ENCODE peak calls at places on chromosomes 11 and 22, in four cellular contexts. T is fibroblast of lung, Y is adrenal gland, G is pancreas. C is an unnamed sample.

GRCh38 chr11:75365711-75366181 is 14.3 kb upstream of the ARRB1 start:
- DNase-seq in T (peak; percentile 71), Y (no peak), G (no peak), C (no peak)

GRCh38 chr22:24968066-24968561 is 15.6 kb downstream of the KIAA1671 start:
- DNase-seq in T (peak; percentile 51), Y (peak; percentile 88), G (no peak), C (no peak)

GRCh38 chr22:39500101-39500500 is 2.0 kb upstream of the MIEF1 start:
- DNase-seq in T (no peak), Y (no peak), G (no peak), C (no peak)

GRCh38 chr11:79313513-79313912 is 127.3 kb downstream of the TENM4 start:
- DNase-seq in T (no peak), Y (no peak), G (no peak), C (no peak)

GRCh38 chr11:67585911-67586310 is 2.3 kb downstream of the GSTP1 start:
- DNase-seq in T (no peak), Y (no peak), G (no peak), C (no peak)

GRCh38 chr22:23774922-23775436 is 2.3 kb downstream of the MMP11 start:
- DNase-seq in T (peak; percentile 76), Y (no peak), G (no peak), C (no peak)

GRCh38 chr11:18527512-18527911 is 770 bp upstream of the TSG101 start:
- DNase-seq in T (peak; percentile 27), Y (no peak), G (no peak), C (no peak)

GRCh38 chr11:107438148-107438547 is 19.5 kb downstream of the CWF19L2 start:
- DNase-seq in T (no peak), Y (no peak), G (no peak), C (no peak)

GRCh38 chr11:818396-819128 is at the start of gene PNPLA2:
- DNase-seq in T (no peak), Y (peak; percentile 39), G (peak; percentile 70), C (no peak)

GRCh38 chr11:128695539-128696221 is 1.8 kb downstream of the FLI1 start:
- DNase-seq in T (no peak), Y (no peak), G (no peak), C (no peak)

GRCh38 chr11:117620659-117621058 is 176.4 kb downstream of the DSCAML1 start:
- DNase-seq in T (no peak), Y (no peak), G (no peak), C (no peak)

GRCh38 chr11:38274031-38274430 is 1676.0 kb upstream of the RAG2 start:
- DNase-seq in T (peak; percentile 68), Y (no peak), G (no peak), C (no peak)

GRCh38 chr11:44592125-44592643 is 26.7 kb downstream of the CD82 start:
- DNase-seq in T (no peak), Y (no peak), G (no peak), C (no peak)

GRCh38 chr11:113874920-113875413 is 405 bp downstream of the USP28 start:
- DNase-seq in T (no peak), Y (no peak), G (no peak), C (no peak)

GRCh38 chr11:21250196-21250595 is 580.8 kb downstream of the NELL1 start:
- DNase-seq in T (no peak), Y (no peak), G (no peak), C (no peak)

GRCh38 chr22:49903322-49904039 is 14.8 kb downstream of the ALG12 start:
- DNase-seq in T (no peak), Y (no peak), G (no peak), C (no peak)

GRCh38 chr22:46966846-46967245 is 204.4 kb downstream of the TBC1D22A start:
- DNase-seq in T (no peak), Y (no peak), G (no peak), C (no peak)

GRCh38 chr11:95863486-95864140 is 60.3 kb downstream of the MTMR2 start:
- DNase-seq in T (peak; percentile 90), Y (no peak), G (no peak), C (no peak)

GRCh38 chr22:27474711-27475547 is 326.6 kb downstream of the MN1 start:
- DNase-seq in T (peak; percentile 98), Y (peak; percentile 11), G (no peak), C (no peak)

GRCh38 chr22:49664891-49665290 is 162.8 kb downstream of the BRD1 start:
- DNase-seq in T (no peak), Y (no peak), G (no peak), C (no peak)

GRCh38 chr11:1113405-1114201 is 38.9 kb downstream of the MUC2 start:
- DNase-seq in T (no peak), Y (peak; percentile 6), G (peak; percentile 50), C (no peak)

GRCh38 chr22:20238567-20239062 is 29.5 kb downstream of the RTN4R start:
- DNase-seq in T (no peak), Y (no peak), G (peak; percentile 84), C (peak; percentile 36)

GRCh38 chr11:63986156-63986931 is at the start of gene OTUB1:
- DNase-seq in T (peak; percentile 87), Y (peak; percentile 89), G (peak; percentile 86), C (peak; percentile 86)

GRCh38 chr11:36187618-36188017 is 101.6 kb downstream of the COMMD9 start:
- DNase-seq in T (no peak), Y (no peak), G (no peak), C (no peak)

GRCh38 chr11:33741806-33742205 is 5.6 kb upstream of the CD59 start:
- DNase-seq in T (no peak), Y (no peak), G (no peak), C (no peak)

GRCh38 chr22:47199261-47199948 is 437.0 kb downstream of the TBC1D22A start:
- DNase-seq in T (no peak), Y (no peak), G (no peak), C (no peak)

GRCh38 chr22:24474649-24475048 is 20.5 kb upstream of the UPB1 start:
- DNase-seq in T (peak; percentile 87), Y (no peak), G (no peak), C (no peak)

GRCh38 chr11:12693485-12694181 is 19.4 kb downstream of the TEAD1 start:
- DNase-seq in T (peak; percentile 100), Y (peak; percentile 66), G (peak; percentile 67), C (no peak)

GRCh38 chr22:48751539-48752437 is 1075.9 kb downstream of the BRD1 start:
- DNase-seq in T (no peak), Y (no peak), G (no peak), C (no peak)

GRCh38 chr22:44780876-44781275 is 28.5 kb downstream of the ARHGAP8 start:
- DNase-seq in T (no peak), Y (no peak), G (no peak), C (no peak)

GRCh38 chr11:9842923-9843322 is 179.0 kb downstream of the SWAP70 start:
- DNase-seq in T (no peak), Y (no peak), G (no peak), C (no peak)

GRCh38 chr11:70186936-70187335 is 16.2 kb upstream of the FADD start:
- DNase-seq in T (no peak), Y (no peak), G (no peak), C (no peak)

GRCh38 chr11:100936781-100937180 is 192.8 kb downstream of the PGR start:
- DNase-seq in T (no peak), Y (no peak), G (no peak), C (no peak)

GRCh38 chr11:6602096-6602940 is 1.1 kb downstream of the RRP8 start:
- DNase-seq in T (no peak), Y (no peak), G (no peak), C (no peak)

GRCh38 chr11:6603287-6604080 is at the start of the genes ILK and RRP8:
- DNase-seq in T (peak; percentile 87), Y (peak; percentile 93), G (peak; percentile 95), C (peak; percentile 83)

GRCh38 chr11:6606471-6607189 is 3.1 kb downstream of the ILK start:
- DNase-seq in T (peak; percentile 96), Y (peak; percentile 92), G (peak; percentile 86), C (peak; percentile 80)

GRCh38 chr11:6607190-6607635 is 3.6 kb downstream of the ILK start:
- DNase-seq in T (peak; percentile 65), Y (no peak), G (no peak), C (no peak)

GRCh38 chr11:6604081-6604626 is 580 bp downstream of the ILK start:
- DNase-seq in T (peak; percentile 64), Y (peak; percentile 61), G (no peak), C (no peak)
- TF ChIP-seq CTCF in T (peak; percentile 21), Y (no peak), G (no peak), C (peak; percentile 15)

GRCh38 chr11:71305041-71305440 is 52.7 kb upstream of the SHANK2 start:
- DNase-seq in T (no peak), Y (no peak), G (peak; percentile 24), C (no peak)

GRCh38 chr11:71304491-71304890 is 52.1 kb upstream of the SHANK2 start:
- DNase-seq in T (no peak), Y (no peak), G (peak; percentile 11), C (no peak)

GRCh38 chr11:71307811-71308645 is 55.7 kb upstream of the SHANK2 start:
- DNase-seq in T (no peak), Y (no peak), G (peak; percentile 30), C (no peak)

GRCh38 chr11:71304045-71304444 is 51.7 kb upstream of the SHANK2 start:
- DNase-seq in T (no peak), Y (no peak), G (no peak), C (no peak)

DNA sequence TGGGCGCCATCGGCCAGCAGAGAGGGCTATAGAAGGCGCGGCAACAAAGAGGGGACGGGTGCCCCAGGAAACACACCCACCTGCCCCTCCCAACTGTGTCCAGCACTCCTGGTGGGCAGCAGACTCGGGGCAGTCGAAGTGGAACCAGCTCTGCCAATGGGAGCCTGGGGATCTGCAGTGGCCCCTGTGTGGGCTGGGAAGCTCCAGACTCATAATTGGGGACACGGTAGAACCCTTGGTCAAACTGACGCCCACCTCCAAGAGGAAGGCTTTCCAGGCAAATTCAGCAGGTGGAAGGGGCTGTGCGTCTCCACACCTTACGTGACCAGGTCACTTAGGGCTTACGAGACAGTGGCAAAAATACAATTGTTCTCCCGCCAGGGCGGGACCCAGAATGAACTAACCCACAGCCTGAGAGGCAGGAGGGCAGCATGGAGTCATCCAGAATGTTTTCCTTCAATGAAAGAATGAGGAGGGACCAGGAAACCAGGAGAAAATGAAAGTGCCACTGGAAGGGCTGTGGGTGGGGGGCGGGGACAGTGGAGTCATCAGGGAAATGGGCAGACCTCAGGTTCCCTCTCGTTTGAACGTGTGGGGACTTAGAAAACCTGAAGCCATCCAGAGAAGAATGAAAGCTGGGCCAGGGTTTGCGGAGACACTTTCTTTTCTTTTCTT is 53.2 kb upstream of the SHANK2 start:
- DNase-seq in T (no peak), Y (no peak), G (peak; percentile 27), C (no peak)
- TF ChIP-seq CTCF in T (no peak), Y (no peak), G (no peak), C (no peak)

GRCh38 chr11:124277809-124278208 is 21.6 kb downstream of the OR8G5 start:
- DNase-seq in T (no peak), Y (no peak), G (no peak), C (no peak)
- TF ChIP-seq CTCF in T (no peak), Y (no peak), G (no peak), C (no peak)

DNA sequence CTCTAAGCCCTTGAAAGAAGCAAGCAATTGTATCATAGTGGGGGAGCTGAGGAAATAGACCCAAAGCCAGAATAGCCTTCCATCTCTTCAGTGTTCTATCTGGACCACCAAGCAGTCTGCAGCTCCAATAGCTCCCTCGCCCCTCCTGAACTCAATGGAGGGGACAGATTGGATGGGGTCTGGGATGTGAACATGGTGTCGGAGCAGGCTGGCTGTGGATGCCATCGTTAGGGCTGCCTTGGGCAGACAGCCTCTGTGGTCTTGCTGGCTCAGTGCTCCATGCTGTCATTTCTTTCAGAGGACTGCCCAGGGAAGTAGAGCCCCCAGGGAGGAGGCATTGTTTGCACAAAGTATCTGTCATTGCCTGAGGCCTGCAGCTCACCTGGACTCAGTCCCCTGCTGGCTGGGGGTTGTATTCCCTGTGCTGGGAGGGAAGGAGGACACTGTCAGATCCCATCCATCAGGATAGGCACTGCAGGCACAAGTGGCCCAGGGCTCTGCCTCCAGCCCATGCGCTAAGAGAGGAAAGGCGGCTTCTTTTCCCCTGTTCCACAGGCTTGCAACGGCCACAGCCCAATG is 537.7 kb downstream of the BUD13 start:
- DNase-seq in T (no peak), Y (no peak), G (no peak), C (no peak)
- TF ChIP-seq CTCF in T (no peak), Y (no peak), G (no peak), C (no peak)